ENCODE peak calls at places on chromosomes 16 and 17, in five cellular contexts. D is cardiac fibroblast; O is CD4-positive, alpha-beta T cell; B is body of pancreas; Y is AG10803. Q is an unnamed sample.

GRCh38 chr17:36668824-36669223 is 67.4 kb downstream of the MRM1 start:
- DNase-seq in B (no peak), Y (no peak), O (no peak), D (no peak), Q (no peak)

GRCh38 chr17:78387982-78388941 is 9.8 kb downstream of the PGS1 start:
- DNase-seq in O (no peak), B (no peak), Y (no peak), D (no peak), Q (no peak)

GRCh38 chr16:77690416-77690815 is 31.9 kb upstream of the NUDT7 start:
- DNase-seq in B (no peak), O (no peak), Y (no peak), D (no peak), Q (no peak)

GRCh38 chr17:65690626-65691310 is 129.3 kb upstream of the AXIN2 start:
- DNase-seq in O (no peak), B (no peak), D (no peak), Y (no peak), Q (no peak)

GRCh38 chr16:85528528-85529387 is 84.4 kb upstream of the GSE1 start:
- DNase-seq in B (no peak), D (peak; percentile 8), O (no peak), Y (no peak), Q (no peak)

GRCh38 chr16:73010150-73010676 is 37.7 kb downstream of the ZFHX3 start:
- DNase-seq in B (peak; percentile 18), Y (no peak), O (no peak), D (no peak), Q (no peak)

GRCh38 chr16:1777375-1778199 is 4.7 kb upstream of the MRPS34 start:
- DNase-seq in B (no peak), D (no peak), O (no peak), Y (no peak), Q (no peak)

GRCh38 chr17:50589112-50589712 is 28.7 kb downstream of the CACNA1G start:
- DNase-seq in D (peak; percentile 29), B (no peak), Y (peak; percentile 24), O (no peak), Q (no peak)

GRCh38 chr16:67249762-67250327 is 1.1 kb downstream of the SLC9A5 start:
- DNase-seq in O (no peak), Y (no peak), B (no peak), D (no peak), Q (no peak)

GRCh38 chr17:40433551-40434384 is 9.5 kb upstream of the IGFBP4 start:
- DNase-seq in B (no peak), D (peak; percentile 29), O (no peak), Y (no peak), Q (no peak)

GRCh38 chr16:4314532-4315184 is 1.2 kb upstream of the GLIS2 start:
- DNase-seq in O (no peak), B (peak; percentile 47), D (peak; percentile 57), Y (peak; percentile 56), Q (no peak)

GRCh38 chr16:81707411-81708321 is 71.4 kb upstream of the PLCG2 start:
- DNase-seq in D (peak; percentile 29), O (no peak), B (peak; percentile 87), Y (peak; percentile 59), Q (no peak)

GRCh38 chr17:56866496-56866895 is 32.5 kb downstream of the DGKE start:
- DNase-seq in B (no peak), O (no peak), D (no peak), Y (no peak), Q (no peak)

GRCh38 chr17:45235071-45236001 is 13.7 kb downstream of the FMNL1 start:
- DNase-seq in D (peak; percentile 86), O (peak; percentile 77), B (peak; percentile 74), Y (peak; percentile 69), Q (peak; percentile 92)

GRCh38 chr17:81523139-81524062 is 4.8 kb upstream of the FSCN2 start:
- DNase-seq in B (no peak), O (no peak), Y (peak; percentile 71), D (no peak), Q (no peak)

GRCh38 chr17:12815642-12816141 is 26.4 kb downstream of the ARHGAP44 start:
- DNase-seq in B (no peak), D (no peak), O (no peak), Y (no peak), Q (no peak)

GRCh38 chr16:86442703-86443102 is 67.6 kb upstream of the FOXF1 start:
- DNase-seq in D (no peak), Y (no peak), O (no peak), B (no peak), Q (no peak)

GRCh38 chr16:47612711-47613110 is 151.6 kb downstream of the PHKB start:
- DNase-seq in B (no peak), O (no peak), D (peak; percentile 21), Y (peak; percentile 17), Q (no peak)

GRCh38 chr16:70693231-70693671 is 7.4 kb upstream of the MTSS2 start:
- DNase-seq in O (no peak), Y (peak; percentile 56), B (no peak), D (no peak), Q (no peak)

GRCh38 chr17:73968680-73969079 is 234.8 kb upstream of the RPL38 start:
- DNase-seq in D (no peak), O (no peak), Y (no peak), B (no peak), Q (no peak)

GRCh38 chr17:74119960-74120359 is 83.5 kb upstream of the RPL38 start:
- DNase-seq in Y (no peak), D (no peak), B (no peak), O (no peak), Q (no peak)

GRCh38 chr16:47511882-47512281 is 50.8 kb downstream of the PHKB start:
- DNase-seq in Y (no peak), O (no peak), B (no peak), D (no peak), Q (no peak)

GRCh38 chr17:49358638-49359247 is 3.3 kb downstream of the ZNF652 start:
- DNase-seq in Y (no peak), D (no peak), O (no peak), B (no peak), Q (no peak)

GRCh38 chr16:2025251-2025650 is 1.5 kb upstream of the NHERF2 start:
- DNase-seq in O (no peak), B (peak; percentile 13), D (no peak), Y (no peak), Q (no peak)

GRCh38 chr17:350706-351435 is 1.7 kb downstream of the RPH3AL start:
- DNase-seq in Y (peak; percentile 79), D (peak; percentile 53), O (no peak), B (peak; percentile 83), Q (no peak)

GRCh38 chr16:29307598-29308507 is 98.7 kb downstream of the NPIPB11 start:
- DNase-seq in Y (no peak), B (no peak), D (peak; percentile 34), O (no peak), Q (no peak)

GRCh38 chr16:82987767-82988166 is 361.0 kb downstream of the CDH13 start:
- DNase-seq in Y (no peak), D (peak; percentile 56), O (no peak), B (no peak), Q (no peak)

GRCh38 chr17:65987988-65988387 is 203.9 kb downstream of the CEP112 start:
- DNase-seq in D (peak; percentile 70), O (no peak), B (no peak), Y (peak; percentile 26), Q (no peak)

GRCh38 chr16:81456523-81457325 is 12.1 kb downstream of the CMIP start:
- DNase-seq in O (no peak), B (peak; percentile 61), Y (no peak), D (no peak), Q (no peak)

GRCh38 chr16:35306915-35307314 is 1847.5 kb downstream of the TP53TG3F start:
- DNase-seq in O (no peak), Y (no peak), D (no peak), B (no peak), Q (no peak)

GRCh38 chr16:51886456-51886855 is 660.5 kb downstream of the TOX3 start:
- DNase-seq in O (no peak), B (no peak), D (no peak), Y (no peak), Q (no peak)

GRCh38 chr17:32875230-32875903 is 1.6 kb downstream of the MYO1D start:
- DNase-seq in Y (no peak), O (no peak), D (no peak), B (no peak), Q (no peak)

GRCh38 chr17:32877164-32877764 is 340 bp upstream of the MYO1D start:
- DNase-seq in D (peak; percentile 83), Y (peak; percentile 86), O (peak; percentile 92), B (peak; percentile 95), Q (peak; percentile 52)

GRCh38 chr17:32878211-32878610 is 1.3 kb upstream of the MYO1D start:
- DNase-seq in D (peak; percentile 85), Y (peak; percentile 93), B (peak; percentile 57), O (no peak), Q (peak; percentile 25)

GRCh38 chr17:32875904-32876413 is 965 bp downstream of the MYO1D start:
- DNase-seq in O (no peak), D (peak; percentile 55), Y (peak; percentile 45), B (no peak), Q (no peak)

DNA sequence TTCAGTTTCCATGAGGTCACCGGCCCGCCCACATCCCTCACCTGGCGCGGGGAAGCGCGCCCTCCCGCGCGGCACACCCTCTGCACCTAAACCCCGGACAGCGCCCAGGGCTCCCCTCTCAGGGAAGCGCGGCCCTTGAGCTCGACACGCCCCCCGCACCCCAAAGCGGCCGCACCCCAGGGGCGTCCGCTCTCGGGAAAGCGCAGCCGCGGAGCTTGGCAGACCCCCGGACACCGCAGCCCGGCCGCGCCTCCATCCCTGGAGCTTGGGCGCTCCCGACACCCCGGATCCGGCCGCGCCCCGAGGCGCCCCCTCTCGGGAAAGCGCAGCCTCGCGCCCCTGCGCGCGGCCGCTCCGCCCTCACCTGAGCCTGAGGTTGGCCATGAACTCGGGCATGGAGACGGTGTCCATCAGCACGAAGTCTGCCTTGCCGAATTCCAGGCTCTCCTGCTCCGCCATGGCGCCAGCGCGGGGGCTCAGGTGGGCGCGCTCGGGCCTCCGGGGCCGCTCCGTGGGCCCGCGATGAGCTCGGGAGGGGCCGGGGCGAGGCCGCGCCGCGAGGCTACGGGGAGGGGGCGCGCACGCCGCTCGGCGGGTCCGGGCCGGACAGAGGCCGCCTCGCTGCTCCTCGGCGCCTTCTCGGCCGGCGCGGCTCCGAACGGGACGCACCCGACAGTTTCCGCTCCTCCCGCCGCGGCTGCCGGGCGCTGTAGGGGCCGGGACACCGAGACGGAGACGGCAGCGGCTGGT is at the start of gene MYO1D:
- DNase-seq in D (no peak), O (peak; percentile 45), Y (no peak), B (peak; percentile 81), Q (peak; percentile 24)
- TF ChIP-seq CTCF in D (peak; percentile 4), O (peak; percentile 55), Y (peak; percentile 29), B (peak; percentile 45), Q (no peak)

GRCh38 chr16:64051826-64052225 is 1070.0 kb downstream of the CDH11 start:
- DNase-seq in D (peak; percentile 34), Y (peak; percentile 0), O (no peak), B (no peak), Q (no peak)
- TF ChIP-seq CTCF in D (peak; percentile 11), Y (peak; percentile 37), O (no peak), B (peak; percentile 28), Q (no peak)

DNA sequence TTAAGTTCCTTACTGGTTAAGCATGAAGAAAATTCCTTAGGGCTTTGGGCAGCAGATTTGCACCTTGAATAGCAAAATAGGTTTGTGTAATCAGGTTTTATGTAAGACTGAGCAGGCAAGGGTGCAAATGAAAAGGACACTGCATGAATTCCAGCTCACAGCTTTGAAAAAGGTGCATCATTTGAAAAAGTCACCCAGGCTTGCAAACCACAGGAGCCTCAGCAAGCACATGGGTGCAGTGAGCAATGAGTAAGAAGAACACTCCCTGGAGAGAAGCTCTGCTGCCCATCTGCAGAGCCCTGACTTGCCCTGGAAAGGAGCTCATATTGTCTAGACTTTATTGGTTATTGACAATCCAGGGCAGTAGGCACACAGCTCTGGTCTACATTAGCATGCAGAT is 165.6 kb upstream of the KCNJ16 start:
- DNase-seq in D (peak; percentile 44), O (no peak), Y (peak; percentile 35), B (no peak), Q (no peak)
- TF ChIP-seq CTCF in D (no peak), O (no peak), Y (no peak), B (no peak), Q (no peak)

GRCh38 chr17:83180996-83181481 is 101.6 kb downstream of the METRNL start:
- DNase-seq in D (no peak), O (no peak), B (no peak), Y (no peak), Q (no peak)
- TF ChIP-seq CTCF in D (no peak), O (no peak), B (no peak), Y (no peak), Q (no peak)